ENCODE peak calls at places on chromosome 12, in eight cellular contexts. T, Z, M, W, X, Y, Q and P are unnamed samples.

GRCh38 chr12:120466560-120467315 is 2.8 kb downstream of the SRSF9 start:
- DNase-seq in T (peak; percentile 78), Z (no peak), M (peak; percentile 76), W (peak; percentile 64), X (peak; percentile 45), Y (peak; percentile 57), Q (no peak), P (no peak)

GRCh38 chr12:57983150-57983857 is 41.9 kb downstream of the ATP23 start:
- DNase-seq in T (peak; percentile 75), Z (no peak), M (peak; percentile 61), W (peak; percentile 36), X (peak; percentile 67), Y (peak; percentile 77), Q (no peak), P (no peak)

GRCh38 chr12:55699471-55700055 is 8.1 kb downstream of the ITGA7 start:
- DNase-seq in T (no peak), Z (no peak), M (no peak), W (no peak), X (no peak), Y (no peak), Q (no peak), P (no peak)

GRCh38 chr12:3317481-3317815 is 173.6 kb upstream of the PRMT8 start:
- DNase-seq in T (no peak), Z (no peak), M (no peak), W (no peak), X (no peak), Y (no peak), Q (no peak), P (no peak)

GRCh38 chr12:70359458-70360197 is 6.5 kb upstream of the KCNMB4 start:
- DNase-seq in T (peak; percentile 4), Z (no peak), M (no peak), W (no peak), X (no peak), Y (peak; percentile 13), Q (no peak), P (no peak)

GRCh38 chr12:66719862-66720261 is 41.0 kb upstream of the GRIP1 start:
- DNase-seq in T (no peak), Z (no peak), M (no peak), W (no peak), X (no peak), Y (no peak), Q (no peak), P (no peak)

GRCh38 chr12:38120438-38120837 is 196.1 kb upstream of the ALG10B start:
- DNase-seq in T (no peak), Z (no peak), M (no peak), W (no peak), X (no peak), Y (no peak), Q (no peak), P (no peak)

GRCh38 chr12:64373204-64373603 is 17.4 kb downstream of the C12orf56 start:
- DNase-seq in T (no peak), Z (no peak), M (no peak), W (no peak), X (no peak), Y (no peak), Q (no peak), P (no peak)

GRCh38 chr12:75483411-75483810 is 2.9 kb downstream of the GLIPR1 start:
- DNase-seq in T (peak; percentile 33), Z (no peak), M (no peak), W (no peak), X (no peak), Y (no peak), Q (no peak), P (no peak)

GRCh38 chr12:131353826-131354225 is 357.1 kb upstream of the SFSWAP start:
- DNase-seq in T (no peak), Z (no peak), M (no peak), W (no peak), X (no peak), Y (no peak), Q (no peak), P (no peak)

GRCh38 chr12:105368047-105368646 is 37.7 kb downstream of the C12orf75 start:
- DNase-seq in T (no peak), Z (no peak), M (no peak), W (no peak), X (no peak), Y (no peak), Q (no peak), P (no peak)

GRCh38 chr12:88781909-88782308 is 201.6 kb upstream of the KITLG start:
- DNase-seq in T (peak; percentile 67), Z (no peak), M (no peak), W (no peak), X (peak; percentile 31), Y (peak; percentile 23), Q (no peak), P (no peak)

GRCh38 chr12:29187756-29188155 is 38.7 kb downstream of the FAR2 start:
- DNase-seq in T (peak; percentile 19), Z (no peak), M (no peak), W (no peak), X (no peak), Y (peak; percentile 57), Q (no peak), P (no peak)

GRCh38 chr12:71190822-71191221 is 33.0 kb upstream of the TSPAN8 start:
- DNase-seq in T (no peak), Z (no peak), M (no peak), W (no peak), X (no peak), Y (no peak), Q (no peak), P (no peak)

GRCh38 chr12:91418691-91419090 is 236.1 kb upstream of the DCN start:
- DNase-seq in T (no peak), Z (no peak), M (no peak), W (no peak), X (no peak), Y (no peak), Q (no peak), P (no peak)

GRCh38 chr12:123580772-123581171 is 3.6 kb upstream of the TMED2 start:
- DNase-seq in T (peak; percentile 29), Z (no peak), M (no peak), W (no peak), X (peak; percentile 42), Y (no peak), Q (no peak), P (no peak)

GRCh38 chr12:88539893-88540292 is 40.4 kb downstream of the KITLG start:
- DNase-seq in T (no peak), Z (no peak), M (no peak), W (no peak), X (no peak), Y (no peak), Q (no peak), P (no peak)

GRCh38 chr12:76346798-76347420 is 1.3 kb downstream of the BBS10 start:
- DNase-seq in T (peak; percentile 85), Z (no peak), M (no peak), W (peak; percentile 15), X (peak; percentile 79), Y (peak; percentile 82), Q (no peak), P (peak; percentile 37)

GRCh38 chr12:127324681-127325080 is 942.3 kb upstream of the TMEM132C start:
- DNase-seq in T (no peak), Z (no peak), M (no peak), W (no peak), X (no peak), Y (no peak), Q (no peak), P (no peak)

GRCh38 chr12:48454675-48455074 is 17.7 kb upstream of the ANP32D start:
- DNase-seq in T (peak; percentile 49), Z (no peak), M (no peak), W (no peak), X (peak; percentile 8), Y (peak; percentile 70), Q (no peak), P (peak; percentile 7)

GRCh38 chr12:64611430-64612286 is 1.4 kb downstream of the RASSF3 start:
- DNase-seq in T (peak; percentile 65), Z (peak; percentile 41), M (peak; percentile 64), W (no peak), X (peak; percentile 27), Y (peak; percentile 42), Q (no peak), P (no peak)

GRCh38 chr12:53174881-53175491 is 5.5 kb upstream of the ZNF740 start:
- DNase-seq in T (peak; percentile 67), Z (no peak), M (peak; percentile 43), W (no peak), X (peak; percentile 42), Y (peak; percentile 36), Q (no peak), P (no peak)

GRCh38 chr12:66409195-66409871 is 107.0 kb downstream of the HELB start:
- DNase-seq in T (peak; percentile 62), Z (no peak), M (peak; percentile 15), W (peak; percentile 42), X (peak; percentile 80), Y (peak; percentile 85), Q (peak; percentile 1), P (peak; percentile 12)

GRCh38 chr12:30769802-30770201 is 15.1 kb upstream of the CAPRIN2 start:
- DNase-seq in T (no peak), Z (no peak), M (no peak), W (no peak), X (no peak), Y (no peak), Q (no peak), P (no peak)

GRCh38 chr12:68871899-68872298 is 61.1 kb downstream of the CPM start:
- DNase-seq in T (peak; percentile 22), Z (no peak), M (no peak), W (peak; percentile 17), X (peak; percentile 28), Y (peak; percentile 60), Q (no peak), P (peak; percentile 8)
- H3K4me3 ChIP-seq in T (no peak overlapping the region), Z (no peak overlapping the region), M (no peak overlapping the region), W (no peak overlapping the region), X (no peak overlapping the region), Y (no peak overlapping the region), Q (no peak overlapping the region), P (no peak overlapping the region)

DNA sequence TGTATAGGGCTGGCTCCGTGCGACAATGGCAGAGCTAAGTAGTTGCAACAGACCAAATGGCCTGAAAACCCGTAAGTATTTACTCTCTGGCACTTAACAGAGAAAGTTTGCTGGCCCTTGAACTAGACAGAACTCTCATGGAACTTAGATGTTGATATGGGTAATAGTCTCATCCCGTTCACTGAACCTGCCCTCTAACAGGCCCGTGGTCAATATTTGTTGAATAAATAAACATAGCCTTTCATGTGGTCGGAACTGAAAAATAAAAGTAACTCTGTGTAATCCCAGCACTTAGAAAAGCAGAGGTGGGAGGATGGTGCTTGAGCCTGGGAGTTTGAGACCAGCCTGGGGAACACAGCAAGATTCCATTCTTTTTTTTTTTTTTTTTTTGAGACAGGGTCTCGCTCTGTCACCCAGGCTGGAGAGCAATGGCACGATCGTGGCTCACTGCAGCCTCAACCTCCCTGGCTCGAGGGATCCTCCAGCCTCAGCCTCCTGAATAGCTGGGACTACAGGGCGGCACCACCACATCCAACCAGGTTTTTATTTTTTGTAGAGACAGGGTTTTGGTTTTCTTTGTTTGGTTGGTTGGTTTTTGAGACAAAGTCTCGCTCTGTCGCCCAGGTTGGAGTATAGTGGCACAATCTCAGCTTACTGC is 29.7 kb downstream of the KDM2B start:
- DNase-seq in T (no peak), Z (no peak), M (no peak), W (no peak), X (no peak), Y (no peak), Q (no peak), P (no peak)
- H3K4me3 ChIP-seq in T (no peak overlapping the region), Z (no peak overlapping the region), M (no peak overlapping the region), W (no peak overlapping the region), X (no peak overlapping the region), Y (no peak overlapping the region), Q (no peak overlapping the region), P (no peak overlapping the region)

GRCh38 chr12:32139064-32139421 is 32.4 kb downstream of the BICD1 start:
- DNase-seq in T (peak; percentile 77), Z (no peak), M (no peak), W (no peak), X (peak; percentile 66), Y (peak; percentile 63), Q (no peak), P (peak; percentile 97)
- H3K4me3 ChIP-seq in T (peak overlapping the region; percentile 68), Z (peak overlapping the region; percentile 61), M (no peak overlapping the region), W (peak overlapping the region; percentile 53), X (no peak overlapping the region), Y (peak overlapping the region; percentile 44), Q (peak overlapping the region; percentile 28), P (peak overlapping the region; percentile 62)

GRCh38 chr12:2051700-2052625 is 824 bp upstream of the CACNA1C start:
- DNase-seq in T (peak; percentile 44), Z (no peak), M (no peak), W (no peak), X (no peak), Y (no peak), Q (no peak), P (no peak)
- H3K4me3 ChIP-seq in T (peak overlapping the region; percentile 79), Z (peak overlapping the region; percentile 79), M (no peak overlapping the region), W (peak overlapping the region; percentile 45), X (peak overlapping the region; percentile 95), Y (peak overlapping the region; percentile 19), Q (no peak overlapping the region), P (no peak overlapping the region)